ENCODE peak calls at places on chromosomes 3 and 15, in four cellular contexts. A, U, W and M are unnamed samples.

GRCh38 chr3:189947948-189948723 is 172.6 kb downstream of the P3H2 start:
- DNase-seq in W (no peak), U (no peak), A (no peak), M (no peak)

GRCh38 chr15:99253381-99254090 is 2.3 kb downstream of the LRRC28 start:
- DNase-seq in W (no peak), U (no peak), A (no peak), M (no peak)

GRCh38 chr3:150217691-150218090 is 190.4 kb upstream of the TSC22D2 start:
- DNase-seq in U (no peak), A (no peak), W (no peak), M (no peak)

GRCh38 chr3:100489118-100489517 is 3.3 kb upstream of the TMEM45A start:
- DNase-seq in A (no peak), W (no peak), U (no peak), M (no peak)

GRCh38 chr3:62332771-62333381 is 40.5 kb downstream of the FEZF2 start:
- DNase-seq in W (no peak), U (no peak), A (no peak), M (no peak)

GRCh38 chr3:133921592-133921991 is 25.9 kb upstream of the RAB6B start:
- DNase-seq in U (no peak), W (no peak), A (no peak), M (no peak)

GRCh38 chr3:59555593-59556315 is 505.9 kb upstream of the CFAP20DC start:
- DNase-seq in U (no peak), W (no peak), A (no peak), M (no peak)

GRCh38 chr15:38888701-38889154 is 324.1 kb upstream of the RASGRP1 start:
- DNase-seq in W (no peak), A (no peak), U (no peak), M (no peak)